ENCODE peak calls at places on chromosome 11, in six cellular contexts. One of them, this sample, is unnamed.

GRCh38 chr11:70241709-70242108 is 28.8 kb upstream of the PPFIA1 start:
- DNase-seq in KBM-7: no peak
- DNase-seq in GM10248: no peak
- DNase-seq in stimulated activated CD4-positive, alpha-beta T cell treated with anti-CD3 and anti-CD28 coated beads, Interleukin-2, amount 100 ng/mL, for 48 hours: no peak
- DNase-seq in HTR-8/SVneo: no peak
- DNase-seq in HT-29: no peak
- DNase-seq in this sample: no peak

GRCh38 chr11:85795712-85796487 is 15.0 kb downstream of the SYTL2 start:
- DNase-seq in GM10248: no peak
- DNase-seq in HTR-8/SVneo: no peak
- DNase-seq in KBM-7: no peak
- DNase-seq in HT-29: no peak
- DNase-seq in stimulated activated CD4-positive, alpha-beta T cell treated with anti-CD3 and anti-CD28 coated beads, Interleukin-2, amount 100 ng/mL, for 48 hours: no peak
- DNase-seq in this sample: no peak

GRCh38 chr11:134727204-134727603 is 315.2 kb upstream of the B3GAT1 start:
- DNase-seq in KBM-7: peak; percentile 49
- DNase-seq in GM10248: no peak
- DNase-seq in HTR-8/SVneo: no peak
- DNase-seq in HT-29: no peak
- DNase-seq in stimulated activated CD4-positive, alpha-beta T cell treated with anti-CD3 and anti-CD28 coated beads, Interleukin-2, amount 100 ng/mL, for 48 hours: no peak
- DNase-seq in this sample: no peak

GRCh38 chr11:71453021-71453910 is at the start of gene NADSYN1:
- DNase-seq in HT-29: peak; percentile 98
- DNase-seq in stimulated activated CD4-positive, alpha-beta T cell treated with anti-CD3 and anti-CD28 coated beads, Interleukin-2, amount 100 ng/mL, for 48 hours: peak; percentile 90
- DNase-seq in GM10248: peak; percentile 99
- DNase-seq in KBM-7: peak; percentile 87
- DNase-seq in HTR-8/SVneo: peak; percentile 98
- DNase-seq in this sample: peak; percentile 82

GRCh38 chr11:95575517-95575916 is 214.1 kb downstream of the FAM76B start:
- DNase-seq in HT-29: no peak
- DNase-seq in HTR-8/SVneo: no peak
- DNase-seq in stimulated activated CD4-positive, alpha-beta T cell treated with anti-CD3 and anti-CD28 coated beads, Interleukin-2, amount 100 ng/mL, for 48 hours: no peak
- DNase-seq in GM10248: no peak
- DNase-seq in KBM-7: no peak
- DNase-seq in this sample: no peak

GRCh38 chr11:60363542-60364525 is 14.5 kb upstream of the MS4A7 start:
- DNase-seq in HT-29: peak; percentile 95
- DNase-seq in HTR-8/SVneo: peak; percentile 48
- DNase-seq in GM10248: peak; percentile 60
- DNase-seq in KBM-7: peak; percentile 95
- DNase-seq in stimulated activated CD4-positive, alpha-beta T cell treated with anti-CD3 and anti-CD28 coated beads, Interleukin-2, amount 100 ng/mL, for 48 hours: peak; percentile 64
- DNase-seq in this sample: no peak

GRCh38 chr11:58316142-58316541 is 42.7 kb downstream of the OR5B17 start:
- DNase-seq in HT-29: no peak
- DNase-seq in GM10248: no peak
- DNase-seq in KBM-7: no peak
- DNase-seq in stimulated activated CD4-positive, alpha-beta T cell treated with anti-CD3 and anti-CD28 coated beads, Interleukin-2, amount 100 ng/mL, for 48 hours: no peak
- DNase-seq in HTR-8/SVneo: no peak
- DNase-seq in this sample: no peak

GRCh38 chr11:85132839-85133238 is 494.3 kb downstream of the DLG2 start:
- DNase-seq in HTR-8/SVneo: no peak
- DNase-seq in KBM-7: no peak
- DNase-seq in stimulated activated CD4-positive, alpha-beta T cell treated with anti-CD3 and anti-CD28 coated beads, Interleukin-2, amount 100 ng/mL, for 48 hours: no peak
- DNase-seq in HT-29: no peak
- DNase-seq in GM10248: no peak
- DNase-seq in this sample: no peak

GRCh38 chr11:126282361-126282741 is 542 bp upstream of the TIRAP start:
- DNase-seq in GM10248: no peak
- DNase-seq in stimulated activated CD4-positive, alpha-beta T cell treated with anti-CD3 and anti-CD28 coated beads, Interleukin-2, amount 100 ng/mL, for 48 hours: peak; percentile 31
- DNase-seq in HT-29: peak; percentile 57
- DNase-seq in KBM-7: peak; percentile 64
- DNase-seq in HTR-8/SVneo: no peak
- DNase-seq in this sample: peak; percentile 20

GRCh38 chr11:13775471-13775870 is 107.0 kb downstream of the FAR1 start:
- DNase-seq in HT-29: peak; percentile 45
- DNase-seq in KBM-7: no peak
- DNase-seq in HTR-8/SVneo: no peak
- DNase-seq in GM10248: no peak
- DNase-seq in stimulated activated CD4-positive, alpha-beta T cell treated with anti-CD3 and anti-CD28 coated beads, Interleukin-2, amount 100 ng/mL, for 48 hours: no peak
- DNase-seq in this sample: no peak

GRCh38 chr11:123111465-123111864 is 49.5 kb upstream of the HSPA8 start:
- DNase-seq in HTR-8/SVneo: peak; percentile 64
- DNase-seq in KBM-7: peak; percentile 49
- DNase-seq in stimulated activated CD4-positive, alpha-beta T cell treated with anti-CD3 and anti-CD28 coated beads, Interleukin-2, amount 100 ng/mL, for 48 hours: no peak
- DNase-seq in HT-29: peak; percentile 61
- DNase-seq in GM10248: peak; percentile 75
- DNase-seq in this sample: no peak

This sample was measured in NCI-H510A.